ENCODE peak calls at places on chromosome 14, in six cellular contexts. O is neural crest cell, S is astrocyte of the spinal cord, D is hepatocyte, K is right atrium auricular region, L is PC-3. T is an unnamed sample.

GRCh38 chr14:35480119-35480769 is 53.7 kb upstream of the INSM2 start:
- DNase-seq in L (peak), K (no peak), D (no peak), O (no peak), S (no peak), T (peak)

GRCh38 chr14:32761381-32761968 is 177.2 kb upstream of the NPAS3 start:
- DNase-seq in S (peak), D (no peak), O (no peak), L (peak), K (no peak), T (peak)

GRCh38 chr14:76768201-76768656 is 7.0 kb downstream of the VASH1 start:
- DNase-seq in D (no peak), O (no peak), L (no peak), K (peak), S (no peak), T (no peak)

GRCh38 chr14:75425443-75425842 is 2.4 kb upstream of the JDP2 start:
- DNase-seq in S (no peak), D (no peak), L (no peak), K (no peak), O (no peak), T (no peak)

GRCh38 chr14:96268426-96269358 is 12.7 kb downstream of the BDKRB1 start:
- DNase-seq in L (peak), D (peak), S (peak), O (no peak), K (peak), T (peak)

GRCh38 chr14:84485016-84485415 is 1044.9 kb upstream of the FLRT2 start:
- DNase-seq in O (no peak), L (no peak), D (no peak), K (no peak), S (no peak), T (no peak)

GRCh38 chr14:47442206-47442605 is 233.2 kb downstream of the MDGA2 start:
- DNase-seq in L (peak), K (no peak), O (no peak), S (peak), D (peak), T (no peak)

GRCh38 chr14:24944800-24945199 is 105.1 kb downstream of the STXBP6 start:
- DNase-seq in K (no peak), D (no peak), O (no peak), L (no peak), S (no peak), T (no peak)

GRCh38 chr14:75307700-75308379 is 29.2 kb downstream of the FOS start:
- DNase-seq in D (peak), L (peak), K (peak), S (peak), O (peak), T (peak)

GRCh38 chr14:93184391-93185332 is at the start of the genes LYSET and MOAP1:
- DNase-seq in L (peak), K (peak), O (peak), S (peak), D (peak), T (peak)

GRCh38 chr14:28773917-28774691 is 7.5 kb downstream of the FOXG1 start:
- DNase-seq in S (peak), K (no peak), O (no peak), D (peak), L (no peak), T (no peak)

DNA sequence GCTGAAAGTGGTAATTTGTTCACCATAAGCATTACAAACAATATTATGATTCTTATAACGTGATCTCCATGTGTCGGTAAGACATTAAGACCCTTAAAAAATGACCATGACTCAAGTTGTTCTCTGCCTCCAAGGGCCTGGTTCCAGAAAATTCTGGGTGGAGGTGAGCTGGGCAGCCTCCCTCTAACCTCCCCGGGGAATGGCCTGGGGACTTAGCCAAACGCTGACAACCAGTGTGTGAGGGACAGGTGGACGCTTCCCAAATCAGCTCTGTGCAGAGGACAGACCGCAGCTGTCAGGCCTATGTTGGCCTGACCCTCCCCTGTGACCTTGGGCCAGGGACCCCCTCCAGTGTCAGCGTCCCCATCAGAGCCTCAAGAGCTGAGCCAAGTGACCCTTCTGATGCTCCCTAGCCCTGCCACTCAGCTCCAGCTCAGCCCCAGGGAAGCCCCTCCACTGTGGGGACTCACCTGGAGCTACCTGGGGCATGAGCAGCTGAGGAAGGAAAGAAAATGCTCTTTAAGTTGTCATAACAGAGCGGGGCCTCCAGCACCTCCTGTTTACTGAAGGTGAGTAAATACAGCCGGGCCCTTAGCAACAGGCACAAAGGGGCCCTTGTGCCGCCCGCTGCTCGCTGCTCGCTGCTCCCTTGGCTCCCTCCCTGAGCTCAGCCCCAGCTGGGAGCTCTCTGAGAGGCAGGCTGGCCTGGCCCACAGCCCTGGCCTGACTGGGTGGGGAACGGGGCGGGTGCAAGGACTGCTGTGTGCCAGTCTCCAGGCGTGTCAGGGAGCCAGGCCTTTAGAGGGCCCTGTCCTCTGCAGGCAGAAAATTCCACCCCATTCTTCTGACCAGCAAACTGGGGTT is 116.6 kb downstream of the CALM1 start:
- DNase-seq in S (peak), D (peak), L (peak), K (peak), O (peak), T (no peak)
- TF ChIP-seq CTCF in S (no peak), D (no peak), L (no peak), K (peak), O (no peak), T (no peak)

GRCh38 chr14:105315211-105315721 is 718 bp downstream of the PACS2 start:
- DNase-seq in D (peak), O (no peak), L (peak), K (peak), S (no peak), T (no peak)
- TF ChIP-seq CTCF in D (no peak), O (no peak), L (no peak), K (no peak), S (no peak), T (no peak)

DNA sequence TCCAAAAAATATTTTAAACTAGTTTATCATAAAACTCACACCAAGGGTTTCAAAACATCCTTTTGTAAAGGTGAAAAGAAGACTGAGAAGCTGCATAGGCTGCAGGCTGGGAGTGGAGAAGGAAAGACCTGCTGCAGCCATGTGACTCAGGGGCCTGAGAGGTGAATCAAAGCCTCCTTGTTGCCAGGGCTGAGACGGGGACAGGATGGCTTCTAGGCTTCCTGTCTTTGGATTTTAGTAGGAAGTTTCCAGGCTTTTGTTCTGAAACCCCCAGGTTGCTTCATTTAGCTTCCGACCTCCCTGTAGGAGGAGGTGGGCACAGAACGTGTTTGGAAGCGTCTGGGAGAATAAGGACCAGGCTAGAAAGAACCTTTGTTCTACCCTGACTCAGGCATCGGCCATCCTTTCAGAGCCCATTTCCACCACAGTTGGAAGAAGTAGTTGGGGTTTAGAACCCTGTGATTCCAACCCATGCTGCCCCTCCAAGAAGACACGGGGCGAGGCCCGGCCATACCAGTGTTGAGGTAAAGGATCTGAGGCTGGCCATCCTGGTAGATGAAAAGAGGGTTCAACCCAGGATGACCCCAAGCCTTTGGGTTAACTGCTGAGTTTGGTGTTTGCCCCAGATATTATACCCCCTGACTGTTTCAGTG is 122.4 kb downstream of the SLC25A47 start:
- DNase-seq in S (no peak), L (peak), D (no peak), O (no peak), K (peak), T (no peak)
- TF ChIP-seq CTCF in S (no peak), L (no peak), D (no peak), O (no peak), K (no peak), T (no peak)

GRCh38 chr14:58828298-58828697 is 190.5 kb downstream of the DACT1 start:
- DNase-seq in S (no peak), L (no peak), K (no peak), O (no peak), D (no peak), T (no peak)

GRCh38 chr14:58824796-58825195 is 187.0 kb downstream of the DACT1 start:
- DNase-seq in L (no peak), O (no peak), D (no peak), K (no peak), S (no peak), T (no peak)

GRCh38 chr14:58829594-58829993 is 191.8 kb downstream of the DACT1 start:
- DNase-seq in O (no peak), D (peak), S (peak), K (no peak), L (peak), T (no peak)

GRCh38 chr14:58824106-58824505 is 186.3 kb downstream of the DACT1 start:
- DNase-seq in D (no peak), S (no peak), O (no peak), L (no peak), K (no peak), T (no peak)

GRCh38 chr14:58826845-58827686 is 189.3 kb downstream of the DACT1 start:
- DNase-seq in L (peak), S (no peak), D (no peak), O (no peak), K (no peak), T (no peak)
- TF ChIP-seq CTCF in L (peak), S (peak), D (peak), O (peak), K (peak), T (peak)

T was measured in HFFc6.